ENCODE peak calls at places on chromosomes 13 and 19, in four cellular contexts. One of them, this sample, is unnamed. For H4K20me1, the result is how much of the 10 kb centered on the place peaks cover.

GRCh38 chr13:101092985-101093384 is 323.3 kb downstream of the NALCN start:
- DNase-seq in H9: no peak
- DNase-seq in GM23338: no peak
- DNase-seq in IMR-90: peak
- DNase-seq in this sample: no peak

GRCh38 chr13:36130542-36131214 is 504 bp downstream of the DCLK1 start:
- DNase-seq in H9: peak
- DNase-seq in GM23338: peak
- DNase-seq in IMR-90: no peak
- DNase-seq in this sample: no peak

GRCh38 chr13:39499580-39499979 is 103.4 kb downstream of the LHFPL6 start:
- DNase-seq in H9: no peak
- DNase-seq in GM23338: no peak
- DNase-seq in IMR-90: no peak
- DNase-seq in this sample: no peak

GRCh38 chr13:75702476-75702875 is 66.3 kb downstream of the LMO7 start:
- DNase-seq in H9: no peak
- DNase-seq in GM23338: no peak
- DNase-seq in IMR-90: no peak
- DNase-seq in this sample: no peak

GRCh38 chr19:29833614-29834261 is 21.9 kb downstream of the CCNE1 start:
- DNase-seq in H9: no peak
- DNase-seq in GM23338: no peak
- DNase-seq in IMR-90: no peak
- DNase-seq in this sample: no peak

GRCh38 chr13:95300625-95301134 is 571 bp downstream of the ABCC4 start:
- DNase-seq in H9: peak
- DNase-seq in GM23338: peak
- DNase-seq in IMR-90: peak
- DNase-seq in this sample: peak

GRCh38 chr13:89688908-89689307 is 1658.6 kb upstream of the MIR17HG start:
- DNase-seq in H9: no peak
- DNase-seq in GM23338: no peak
- DNase-seq in IMR-90: no peak
- DNase-seq in this sample: no peak

GRCh38 chr13:50222569-50223332 is 207.5 kb downstream of the KCNRG start:
- DNase-seq in H9: no peak
- DNase-seq in GM23338: no peak
- DNase-seq in IMR-90: peak
- DNase-seq in this sample: no peak

GRCh38 chr19:11460207-11460606 is 20.6 kb downstream of the ELAVL3 start:
- DNase-seq in H9: no peak
- DNase-seq in GM23338: no peak
- DNase-seq in IMR-90: no peak
- DNase-seq in this sample: peak

GRCh38 chr19:4742717-4743646 is 19.3 kb upstream of the DPP9 start:
- DNase-seq in H9: peak
- DNase-seq in GM23338: peak
- DNase-seq in IMR-90: no peak
- DNase-seq in this sample: no peak

GRCh38 chr13:22703601-22704209 is 477.1 kb upstream of the SGCG start:
- DNase-seq in H9: no peak
- DNase-seq in GM23338: no peak
- DNase-seq in IMR-90: no peak
- DNase-seq in this sample: no peak

GRCh38 chr13:74067818-74068217 is 66.4 kb downstream of the KLF12 start:
- DNase-seq in H9: no peak
- DNase-seq in GM23338: no peak
- DNase-seq in IMR-90: peak
- DNase-seq in this sample: no peak

GRCh38 chr13:114203536-114203935 is 24.5 kb downstream of the CFAP97D2 start:
- DNase-seq in H9: no peak
- DNase-seq in GM23338: no peak
- DNase-seq in IMR-90: no peak
- DNase-seq in this sample: no peak

GRCh38 chr13:49374585-49375290 is 69.1 kb downstream of the CAB39L start:
- DNase-seq in H9: no peak
- DNase-seq in GM23338: no peak
- DNase-seq in IMR-90: peak
- DNase-seq in this sample: peak

GRCh38 chr19:37905936-37906867 is at the start of gene WDR87:
- DNase-seq in H9: peak
- DNase-seq in GM23338: peak
- DNase-seq in IMR-90: no peak
- DNase-seq in this sample: peak

GRCh38 chr13:33958964-33959363 is 141.0 kb downstream of the RFC3 start:
- DNase-seq in H9: no peak
- DNase-seq in GM23338: no peak
- DNase-seq in IMR-90: no peak
- DNase-seq in this sample: no peak

GRCh38 chr19:46015961-46016425 is 6.9 kb downstream of the PGLYRP1 start:
- DNase-seq in H9: no peak
- DNase-seq in GM23338: peak
- DNase-seq in IMR-90: no peak
- DNase-seq in this sample: no peak

GRCh38 chr13:79659161-79659560 is 178.2 kb downstream of the NDFIP2 start:
- DNase-seq in H9: no peak
- DNase-seq in GM23338: peak
- DNase-seq in IMR-90: no peak
- DNase-seq in this sample: no peak

GRCh38 chr19:54254195-54254906 is 2.7 kb downstream of the LILRB5 start:
- DNase-seq in H9: peak
- DNase-seq in GM23338: peak
- DNase-seq in IMR-90: no peak
- DNase-seq in this sample: no peak

GRCh38 chr19:54160182-54160811 is 776 bp upstream of the LENG1 start:
- DNase-seq in H9: no peak
- DNase-seq in GM23338: peak
- DNase-seq in IMR-90: peak
- DNase-seq in this sample: no peak

GRCh38 chr19:48284891-48285290 is 15.0 kb downstream of the ZNF114 start:
- DNase-seq in H9: no peak
- DNase-seq in GM23338: no peak
- DNase-seq in IMR-90: peak
- DNase-seq in this sample: no peak

GRCh38 chr19:48806818-48807589 is 3.8 kb downstream of the BCAT2 start:
- DNase-seq in H9: peak
- DNase-seq in GM23338: peak
- DNase-seq in IMR-90: peak
- DNase-seq in this sample: peak

GRCh38 chr19:33458807-33459206 is 62.8 kb downstream of the PEPD start:
- DNase-seq in H9: peak
- DNase-seq in GM23338: no peak
- DNase-seq in IMR-90: no peak
- DNase-seq in this sample: no peak

GRCh38 chr19:30857966-30858490 is 485.8 kb downstream of the ZNF536 start:
- DNase-seq in H9: no peak
- DNase-seq in GM23338: no peak
- DNase-seq in IMR-90: no peak
- DNase-seq in this sample: no peak

GRCh38 chr19:28519950-28520861 is 692.7 kb downstream of the UQCRFS1 start:
- DNase-seq in H9: no peak
- DNase-seq in GM23338: no peak
- DNase-seq in IMR-90: no peak
- DNase-seq in this sample: no peak

GRCh38 chr13:33640832-33641231 is 177.1 kb upstream of the RFC3 start:
- DNase-seq in H9: no peak
- DNase-seq in GM23338: no peak
- DNase-seq in IMR-90: peak
- DNase-seq in this sample: no peak

GRCh38 chr19:1062387-1063029 is 4.5 kb upstream of the ARHGAP45 start:
- DNase-seq in H9: peak
- DNase-seq in GM23338: peak
- DNase-seq in IMR-90: no peak
- DNase-seq in this sample: peak

GRCh38 chr13:39602614-39603366 is at the start of gene LHFPL6:
- DNase-seq in H9: peak
- DNase-seq in GM23338: peak
- DNase-seq in IMR-90: peak
- DNase-seq in this sample: peak

GRCh38 chr13:30702006-30702405 is 33.3 kb upstream of the ALOX5AP start:
- DNase-seq in H9: no peak
- DNase-seq in GM23338: no peak
- DNase-seq in IMR-90: no peak
- DNase-seq in this sample: no peak

GRCh38 chr19:17205237-17206140 is 9.7 kb upstream of the USE1 start:
- DNase-seq in H9: peak
- DNase-seq in GM23338: peak
- DNase-seq in IMR-90: peak
- DNase-seq in this sample: peak

GRCh38 chr13:114108141-114108761 is 24.2 kb downstream of the RASA3 start:
- DNase-seq in H9: no peak
- DNase-seq in GM23338: no peak
- DNase-seq in IMR-90: no peak
- DNase-seq in this sample: no peak

GRCh38 chr13:46170268-46170667 is 11.7 kb downstream of the LCP1 start:
- DNase-seq in H9: peak
- DNase-seq in GM23338: peak
- DNase-seq in IMR-90: no peak
- DNase-seq in this sample: no peak

GRCh38 chr13:102978168-102978567 is 88.0 kb downstream of the SLC10A2 start:
- DNase-seq in H9: no peak
- DNase-seq in GM23338: no peak
- DNase-seq in IMR-90: no peak
- DNase-seq in this sample: no peak

GRCh38 chr19:10724573-10725071 is 6.7 kb downstream of the DNM2 start:
- DNase-seq in H9: no peak
- DNase-seq in GM23338: no peak
- DNase-seq in IMR-90: no peak
- DNase-seq in this sample: no peak

GRCh38 chr19:49497047-49497789 is 984 bp downstream of the RPS11 start:
- DNase-seq in H9: peak
- DNase-seq in GM23338: peak
- DNase-seq in IMR-90: peak
- DNase-seq in this sample: peak

GRCh38 chr19:33878912-33879810 is 82.5 kb downstream of the KCTD15 start:
- DNase-seq in H9: no peak
- DNase-seq in GM23338: no peak
- DNase-seq in IMR-90: no peak
- DNase-seq in this sample: no peak

GRCh38 chr19:1756705-1757445 is 3.6 kb downstream of the ONECUT3 start:
- DNase-seq in H9: no peak
- DNase-seq in GM23338: no peak
- DNase-seq in IMR-90: no peak
- DNase-seq in this sample: no peak

GRCh38 chr13:50390503-50391248 is 375.4 kb downstream of the KCNRG start:
- DNase-seq in H9: no peak
- DNase-seq in GM23338: no peak
- DNase-seq in IMR-90: no peak
- DNase-seq in this sample: no peak

GRCh38 chr13:32409561-32410440 is 18.1 kb downstream of the N4BP2L1 start:
- DNase-seq in H9: peak
- DNase-seq in GM23338: peak
- DNase-seq in IMR-90: peak
- DNase-seq in this sample: no peak

GRCh38 chr19:3057275-3057714 is 5.0 kb downstream of the TLE5 start:
- DNase-seq in H9: peak
- DNase-seq in GM23338: no peak
- DNase-seq in IMR-90: no peak
- DNase-seq in this sample: no peak

GRCh38 chr13:99800951-99801350 is 170.6 kb downstream of the ZIC5 start:
- DNase-seq in H9: peak
- DNase-seq in GM23338: peak
- DNase-seq in IMR-90: no peak
- DNase-seq in this sample: no peak

GRCh38 chr13:99805361-99805760 is 166.2 kb downstream of the ZIC5 start:
- DNase-seq in H9: peak
- DNase-seq in GM23338: peak
- DNase-seq in IMR-90: no peak
- DNase-seq in this sample: no peak

GRCh38 chr13:99803141-99803540 is 168.4 kb downstream of the ZIC5 start:
- DNase-seq in H9: no peak
- DNase-seq in GM23338: no peak
- DNase-seq in IMR-90: no peak
- DNase-seq in this sample: no peak

GRCh38 chr13:99800004-99800403 is 171.6 kb downstream of the ZIC5 start:
- DNase-seq in H9: peak
- DNase-seq in GM23338: peak
- DNase-seq in IMR-90: no peak
- DNase-seq in this sample: peak

GRCh38 chr13:99802416-99802815 is 169.2 kb downstream of the ZIC5 start:
- DNase-seq in H9: no peak
- DNase-seq in GM23338: no peak
- DNase-seq in IMR-90: no peak
- DNase-seq in this sample: no peak
- H4K20me1 ChIP-seq in H9: under half
- H4K20me1 ChIP-seq in GM23338: under half
- H4K20me1 ChIP-seq in IMR-90: under half
- H4K20me1 ChIP-seq in this sample: under half

GRCh38 chr19:18735324-18735723 is 51.8 kb downstream of the CRTC1 start:
- DNase-seq in H9: no peak
- DNase-seq in GM23338: no peak
- DNase-seq in IMR-90: no peak
- DNase-seq in this sample: no peak

GRCh38 chr19:18735752-18736151 is 52.3 kb downstream of the CRTC1 start:
- DNase-seq in H9: no peak
- DNase-seq in GM23338: no peak
- DNase-seq in IMR-90: no peak
- DNase-seq in this sample: no peak

GRCh38 chr19:18730885-18731513 is 47.5 kb downstream of the CRTC1 start:
- DNase-seq in H9: no peak
- DNase-seq in GM23338: no peak
- DNase-seq in IMR-90: no peak
- DNase-seq in this sample: no peak

GRCh38 chr19:18731562-18732008 is 48.1 kb downstream of the CRTC1 start:
- DNase-seq in H9: no peak
- DNase-seq in GM23338: no peak
- DNase-seq in IMR-90: peak
- DNase-seq in this sample: peak

GRCh38 chr19:18733196-18733647 is 49.7 kb downstream of the CRTC1 start:
- DNase-seq in H9: no peak
- DNase-seq in GM23338: no peak
- DNase-seq in IMR-90: peak
- DNase-seq in this sample: no peak
- H3K4me2 ChIP-seq in H9: no peak
- H3K4me2 ChIP-seq in GM23338: no peak
- H3K4me2 ChIP-seq in IMR-90: no peak
- H3K4me2 ChIP-seq in this sample: no peak

DNA sequence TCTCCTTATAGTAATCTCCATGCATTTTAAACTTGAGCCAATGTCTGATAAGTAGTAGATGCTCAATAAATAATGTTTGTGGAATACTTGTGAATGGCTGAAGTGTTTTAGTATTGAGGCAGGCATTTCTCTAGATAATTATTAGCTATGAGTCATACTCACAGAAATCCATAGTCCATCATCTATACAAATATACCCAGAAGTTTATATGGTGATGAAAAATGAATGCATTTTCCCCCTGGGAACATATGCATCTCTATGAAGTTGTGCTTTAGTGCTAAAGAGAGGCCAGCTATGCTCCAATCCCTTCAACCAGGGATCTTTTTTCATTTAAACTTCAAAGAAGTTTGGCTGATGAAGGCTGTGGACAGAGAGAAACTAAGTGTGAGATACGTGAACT is 17.2 kb downstream of the MBNL2 start:
- DNase-seq in H9: no peak
- DNase-seq in GM23338: no peak
- DNase-seq in IMR-90: no peak
- DNase-seq in this sample: no peak
- H4K20me1 ChIP-seq in H9: under half
- H4K20me1 ChIP-seq in GM23338: under half
- H4K20me1 ChIP-seq in IMR-90: half or more
- H4K20me1 ChIP-seq in this sample: half or more

GRCh38 chr13:19961484-19961883 is 3.0 kb downstream of the ZMYM2 start:
- DNase-seq in H9: no peak
- DNase-seq in GM23338: no peak
- DNase-seq in IMR-90: no peak
- DNase-seq in this sample: no peak
- H3K4me2 ChIP-seq in H9: no peak
- H3K4me2 ChIP-seq in GM23338: peak
- H3K4me2 ChIP-seq in IMR-90: peak
- H3K4me2 ChIP-seq in this sample: no peak

This sample was measured in K562.